ENCODE peak calls at places on chromosomes 3 and 15, in nine cellular contexts. Y, G, D, H, S, X, T, E and O are unnamed samples.

GRCh38 chr3:172560026-172560425 is 36.8 kb upstream of the TNFSF10 start:
- DNase-seq in Y (no peak), G (no peak), D (no peak), H (no peak), S (no peak), X (no peak), T (no peak), E (no peak), O (no peak)

GRCh38 chr15:64356443-64357040 is 569 bp upstream of the CSNK1G1 start:
- DNase-seq in Y (no peak), G (no peak), D (peak; percentile 90), H (no peak), S (no peak), X (peak; percentile 96), T (no peak), E (no peak), O (no peak)

GRCh38 chr15:70071799-70072198 is 25.9 kb downstream of the TLE3 start:
- DNase-seq in Y (no peak), G (no peak), D (no peak), H (no peak), S (no peak), X (no peak), T (no peak), E (no peak), O (no peak)

GRCh38 chr15:69038508-69038907 is 24.0 kb downstream of the NOX5 start:
- DNase-seq in Y (no peak), G (no peak), D (no peak), H (no peak), S (no peak), X (no peak), T (no peak), E (no peak), O (no peak)

GRCh38 chr15:63048986-63049665 is 6.6 kb downstream of the TPM1 start:
- DNase-seq in Y (peak; percentile 23), G (peak; percentile 60), D (peak; percentile 49), H (peak; percentile 48), S (peak; percentile 70), X (peak; percentile 57), T (no peak), E (peak; percentile 4), O (peak; percentile 54)

GRCh38 chr3:156787926-156788663 is 38.1 kb upstream of the LEKR1 start:
- DNase-seq in Y (no peak), G (peak; percentile 96), D (peak; percentile 37), H (no peak), S (no peak), X (peak; percentile 88), T (no peak), E (no peak), O (no peak)

GRCh38 chr3:157542711-157543485 is 39.7 kb upstream of the VEPH1 start:
- DNase-seq in Y (no peak), G (peak; percentile 79), D (peak; percentile 65), H (no peak), S (peak; percentile 87), X (peak; percentile 91), T (no peak), E (no peak), O (peak; percentile 58)

GRCh38 chr3:186896875-186897274 is 33.5 kb upstream of the ST6GAL1 start:
- DNase-seq in Y (no peak), G (no peak), D (no peak), H (no peak), S (no peak), X (no peak), T (no peak), E (no peak), O (no peak)

GRCh38 chr3:42501321-42501680 is 1.1 kb upstream of the VIPR1 start:
- DNase-seq in Y (no peak), G (no peak), D (no peak), H (peak; percentile 16), S (no peak), X (no peak), T (no peak), E (no peak), O (peak; percentile 39)

GRCh38 chr3:126147932-126148683 is 32.3 kb downstream of the ALDH1L1 start:
- DNase-seq in Y (no peak), G (no peak), D (no peak), H (no peak), S (peak; percentile 28), X (no peak), T (no peak), E (no peak), O (no peak)

GRCh38 chr15:64828985-64829384 is 3.5 kb upstream of the PIF1 start:
- DNase-seq in Y (no peak), G (peak; percentile 67), D (no peak), H (no peak), S (no peak), X (no peak), T (no peak), E (no peak), O (no peak)

GRCh38 chr3:94413721-94414106 is 350.9 kb downstream of the NSUN3 start:
- DNase-seq in Y (no peak), G (peak; percentile 51), D (no peak), H (no peak), S (no peak), X (peak; percentile 68), T (no peak), E (no peak), O (no peak)

GRCh38 chr3:21718161-21718765 is 32.7 kb downstream of the ZNF385D start:
- DNase-seq in Y (no peak), G (peak; percentile 95), D (no peak), H (no peak), S (no peak), X (peak; percentile 89), T (no peak), E (no peak), O (no peak)

GRCh38 chr3:25854214-25854613 is 64.3 kb downstream of the OXSM start:
- DNase-seq in Y (no peak), G (peak; percentile 52), D (no peak), H (no peak), S (no peak), X (peak; percentile 12), T (no peak), E (no peak), O (no peak)

GRCh38 chr3:150790621-150791020 is 27.7 kb upstream of the SIAH2 start:
- DNase-seq in Y (no peak), G (no peak), D (no peak), H (no peak), S (no peak), X (peak; percentile 16), T (no peak), E (no peak), O (no peak)

GRCh38 chr3:129046037-129046731 is 14.4 kb upstream of the GP9 start:
- DNase-seq in Y (no peak), G (no peak), D (no peak), H (no peak), S (no peak), X (no peak), T (no peak), E (no peak), O (no peak)

GRCh38 chr3:52600258-52600657 is 63.9 kb downstream of the UQCC5 start:
- DNase-seq in Y (no peak), G (no peak), D (no peak), H (no peak), S (no peak), X (no peak), T (no peak), E (no peak), O (no peak)

GRCh38 chr3:109718822-109719221 is 381.5 kb upstream of the DPPA4 start:
- DNase-seq in Y (no peak), G (no peak), D (no peak), H (no peak), S (no peak), X (no peak), T (no peak), E (no peak), O (no peak)

GRCh38 chr3:49357466-49358216 is 512 bp downstream of the GPX1 start:
- DNase-seq in Y (peak; percentile 34), G (peak; percentile 90), D (peak; percentile 83), H (peak; percentile 57), S (peak; percentile 78), X (peak; percentile 93), T (peak; percentile 44), E (peak; percentile 6), O (peak; percentile 59)